ENCODE peak calls at places on chromosomes 7 and 10, in seven cellular contexts. K, B, O, W, C, P and A are unnamed samples.

GRCh38 chr10:103548006-103548405 is 54.5 kb downstream of the NEURL1 start:
- DNase-seq in K (no peak), B (peak), O (no peak), W (no peak), C (no peak), P (no peak), A (no peak)

GRCh38 chr7:92331508-92331907 is 85.7 kb downstream of the ANKIB1 start:
- DNase-seq in K (no peak), B (no peak), O (no peak), W (no peak), C (no peak), P (no peak), A (no peak)

GRCh38 chr10:6665847-6666246 is 85.8 kb upstream of the PRKCQ start:
- DNase-seq in K (no peak), B (no peak), O (no peak), W (peak), C (no peak), P (no peak), A (peak)

GRCh38 chr7:130213820-130214219 is 6.2 kb downstream of the SSMEM1 start:
- DNase-seq in K (no peak), B (no peak), O (no peak), W (no peak), C (no peak), P (no peak), A (no peak)

GRCh38 chr7:51304729-51305128 is 11.9 kb downstream of the COBL start:
- DNase-seq in K (no peak), B (no peak), O (no peak), W (no peak), C (no peak), P (no peak), A (no peak)

GRCh38 chr10:88064608-88065383 is 201.4 kb downstream of the PTEN start:
- DNase-seq in K (no peak), B (peak), O (no peak), W (peak), C (no peak), P (peak), A (peak)

GRCh38 chr7:96414931-96415292 is 93.0 kb upstream of the SLC25A13 start:
- DNase-seq in K (peak), B (no peak), O (peak), W (peak), C (peak), P (peak), A (peak)

GRCh38 chr10:96831200-96831866 is 765 bp upstream of the LCOR start:
- DNase-seq in K (no peak), B (no peak), O (no peak), W (no peak), C (no peak), P (no peak), A (no peak)

GRCh38 chr7:154960063-154960790 is 42.7 kb downstream of the PAXIP1 start:
- DNase-seq in K (no peak), B (no peak), O (no peak), W (no peak), C (no peak), P (no peak), A (no peak)

GRCh38 chr7:151435971-151436370 is 4.0 kb downstream of the CRYGN start:
- DNase-seq in K (no peak), B (no peak), O (no peak), W (no peak), C (no peak), P (no peak), A (no peak)

GRCh38 chr7:63012633-63013183 is 985.9 kb upstream of the ZNF722 start:
- DNase-seq in K (no peak), B (no peak), O (no peak), W (no peak), C (no peak), P (no peak), A (no peak)

GRCh38 chr7:130148561-130148960 is 56.6 kb downstream of the TMEM209 start:
- DNase-seq in K (peak), B (no peak), O (no peak), W (no peak), C (no peak), P (peak), A (no peak)

GRCh38 chr10:72126184-72126871 is 38.0 kb upstream of the SPOCK2 start:
- DNase-seq in K (no peak), B (no peak), O (no peak), W (no peak), C (no peak), P (peak), A (no peak)

GRCh38 chr7:127968547-127968946 is 62.7 kb downstream of the LRRC4 start:
- DNase-seq in K (no peak), B (no peak), O (no peak), W (no peak), C (no peak), P (no peak), A (no peak)

GRCh38 chr7:33903770-33904679 is 1.3 kb upstream of the BMPER start:
- DNase-seq in K (peak), B (no peak), O (peak), W (peak), C (peak), P (peak), A (no peak)

GRCh38 chr10:31656820-31657470 is 271.7 kb downstream of the ARHGAP12 start:
- DNase-seq in K (no peak), B (no peak), O (no peak), W (no peak), C (no peak), P (peak), A (no peak)

GRCh38 chr10:31926765-31927596 is 1.6 kb downstream of the ARHGAP12 start:
- DNase-seq in K (no peak), B (no peak), O (peak), W (no peak), C (no peak), P (no peak), A (no peak)

GRCh38 chr7:5630670-5631069 is 150.8 kb downstream of the RNF216 start:
- DNase-seq in K (no peak), B (no peak), O (no peak), W (no peak), C (no peak), P (peak), A (no peak)

GRCh38 chr10:43214071-43214955 is 52.6 kb downstream of the RASGEF1A start:
- DNase-seq in K (no peak), B (no peak), O (no peak), W (no peak), C (no peak), P (peak), A (no peak)

GRCh38 chr7:76155938-76156337 is 45.8 kb upstream of the SRRM3 start:
- DNase-seq in K (no peak), B (no peak), O (no peak), W (no peak), C (no peak), P (peak), A (no peak)

GRCh38 chr10:121216721-121217181 is 365.6 kb downstream of the WDR11 start:
- DNase-seq in K (no peak), B (peak), O (no peak), W (no peak), C (no peak), P (no peak), A (no peak)

GRCh38 chr7:101538596-101539459 is 90.3 kb downstream of the MYL10 start:
- DNase-seq in K (peak), B (no peak), O (peak), W (peak), C (peak), P (peak), A (peak)

GRCh38 chr10:131997366-131998049 is 15.8 kb upstream of the BNIP3 start:
- DNase-seq in K (peak), B (peak), O (no peak), W (no peak), C (no peak), P (peak), A (no peak)

GRCh38 chr10:34985823-34986222 is 104.3 kb downstream of the CUL2 start:
- DNase-seq in K (no peak), B (peak), O (no peak), W (no peak), C (no peak), P (no peak), A (no peak)

GRCh38 chr10:19416164-19416563 is 367.6 kb downstream of the MALRD1 start:
- DNase-seq in K (no peak), B (no peak), O (no peak), W (no peak), C (no peak), P (no peak), A (no peak)
- TF ChIP-seq CTCF in K (no peak), B (no peak), O (no peak), W (no peak), C (no peak), P (no peak), A (no peak)

DNA sequence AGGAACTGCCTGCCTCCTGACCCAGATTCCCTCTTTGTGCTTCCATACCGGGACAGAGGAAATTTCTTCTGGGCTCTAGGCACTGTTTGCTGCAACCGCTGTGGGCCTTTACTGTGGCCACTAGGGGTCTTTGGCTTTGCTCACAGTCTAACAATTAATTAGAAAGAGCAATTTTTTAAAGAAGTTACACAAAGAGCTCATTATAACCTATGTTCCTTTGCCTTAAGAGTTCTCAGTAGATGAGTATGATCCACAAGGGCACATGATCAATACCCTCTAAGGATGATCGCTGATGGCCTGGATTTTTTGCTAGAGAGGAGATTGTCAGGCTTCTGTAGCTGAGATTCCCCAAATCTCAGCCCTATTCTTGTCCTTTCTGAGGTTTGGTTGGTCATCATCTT is 80.8 kb upstream of the RHOBTB1 start:
- DNase-seq in K (peak), B (no peak), O (peak), W (no peak), C (peak), P (peak), A (peak)
- TF ChIP-seq CTCF in K (peak), B (peak), O (peak), W (peak), C (peak), P (peak), A (peak)

GRCh38 chr10:5447611-5448071 is 35.3 kb downstream of the NET1 start:
- DNase-seq in K (no peak), B (no peak), O (no peak), W (peak), C (no peak), P (no peak), A (peak)

GRCh38 chr10:5448333-5449048 is 36.1 kb downstream of the NET1 start:
- DNase-seq in K (no peak), B (no peak), O (no peak), W (no peak), C (no peak), P (no peak), A (no peak)

GRCh38 chr10:5449227-5449626 is 36.9 kb downstream of the NET1 start:
- DNase-seq in K (no peak), B (no peak), O (no peak), W (no peak), C (no peak), P (no peak), A (no peak)

GRCh38 chr10:5450605-5451384 is 38.4 kb downstream of the NET1 start:
- DNase-seq in K (no peak), B (no peak), O (no peak), W (no peak), C (no peak), P (no peak), A (no peak)

DNA sequence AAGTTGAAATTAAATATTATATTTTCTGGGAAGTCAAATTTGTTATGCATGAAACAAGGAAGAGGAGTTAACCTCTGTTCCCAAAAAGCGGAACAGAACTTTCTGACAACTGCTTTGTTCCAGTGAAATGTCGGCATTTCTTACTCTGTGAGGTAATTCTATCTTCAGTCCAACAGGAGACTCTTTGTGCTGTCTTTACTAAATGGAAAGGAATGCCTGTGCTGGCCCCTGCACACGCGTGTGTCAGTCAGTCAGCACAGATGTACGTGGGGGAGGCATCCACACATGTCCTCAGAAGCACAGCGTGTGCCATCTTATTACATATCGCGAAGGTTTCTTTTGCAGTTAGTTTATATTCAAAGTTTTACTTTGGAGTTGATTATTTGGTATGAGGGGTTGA is 37.5 kb downstream of the NET1 start:
- DNase-seq in K (no peak), B (no peak), O (no peak), W (no peak), C (no peak), P (peak), A (no peak)
- TF ChIP-seq CTCF in K (no peak), B (peak), O (peak), W (no peak), C (peak), P (peak), A (no peak)

GRCh38 chr10:99698504-99699080 is 33.3 kb downstream of the COX15 start:
- DNase-seq in K (peak), B (no peak), O (no peak), W (no peak), C (no peak), P (no peak), A (no peak)
- TF ChIP-seq CTCF in K (no peak), B (no peak), O (no peak), W (no peak), C (peak), P (no peak), A (no peak)

DNA sequence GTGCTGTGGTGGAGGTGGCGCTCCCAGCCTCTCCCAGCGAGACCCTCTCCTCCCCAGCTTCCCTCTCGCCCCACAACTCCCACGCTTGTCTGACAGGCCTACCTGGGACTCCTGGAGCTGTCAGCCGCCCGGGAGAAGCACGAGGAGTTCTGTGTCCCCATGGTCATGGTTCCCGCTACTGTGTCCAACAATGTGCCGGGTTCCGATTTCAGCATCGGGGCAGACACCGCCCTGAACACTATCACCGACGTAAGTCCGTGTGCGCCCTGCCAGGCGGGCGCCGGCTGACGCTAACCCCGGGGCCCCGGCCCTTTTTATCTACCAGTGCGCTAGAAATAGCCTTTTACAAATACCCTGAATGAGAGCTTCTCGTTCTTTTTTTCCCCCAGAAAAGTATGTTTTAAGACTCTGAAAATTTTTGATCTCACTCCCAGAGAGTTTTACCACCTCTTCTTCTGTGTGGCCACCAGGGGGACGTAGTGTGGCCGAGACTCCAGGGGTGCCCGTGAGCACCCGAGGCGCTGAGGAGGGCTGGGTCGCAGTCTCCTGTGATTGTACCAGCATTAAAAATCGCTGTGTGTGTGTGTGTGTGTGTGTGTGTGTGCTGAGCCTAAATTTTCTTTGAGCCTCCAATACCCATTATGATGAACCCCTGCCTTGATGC is 52.6 kb downstream of the PFKP start:
- DNase-seq in K (peak), B (no peak), O (peak), W (no peak), C (peak), P (peak), A (peak)
- TF ChIP-seq CTCF in K (peak), B (no peak), O (peak), W (peak), C (peak), P (peak), A (peak)

GRCh38 chr10:24952701-24953349 is 419 bp upstream of the PRTFDC1 start:
- DNase-seq in K (peak), B (no peak), O (peak), W (peak), C (peak), P (peak), A (peak)
- TF ChIP-seq CTCF in K (peak), B (no peak), O (peak), W (peak), C (peak), P (no peak), A (peak)